ENCODE peak calls at places on chromosome 3, in seven cellular contexts. I is neuronal stem cell; W is naive thymus-derived CD4-positive, alpha-beta T cell; H is left ventricle myocardium inferior; M is CD4-positive, alpha-beta memory T cell; F is breast epithelium; B is GM12865. R is an unnamed sample.

GRCh38 chr3:16468114-16469098 is 45.1 kb downstream of the RFTN1 start:
- DNase-seq in I (no peak), W (no peak), H (no peak), M (peak; percentile 35), F (no peak), B (no peak), R (no peak)

GRCh38 chr3:2150576-2150975 is 51.9 kb downstream of the CNTN4 start:
- DNase-seq in I (no peak), W (no peak), H (no peak), M (no peak), F (no peak), B (no peak), R (no peak)

GRCh38 chr3:33980252-33980651 is 181.8 kb downstream of the PDCD6IP start:
- DNase-seq in I (no peak), W (no peak), H (no peak), M (no peak), F (no peak), B (peak; percentile 14), R (peak; percentile 18)

GRCh38 chr3:155435821-155436220 is 142.3 kb upstream of the STRIT1 start:
- DNase-seq in I (no peak), W (no peak), H (no peak), M (no peak), F (no peak), B (no peak), R (no peak)

GRCh38 chr3:104102386-104102785 is 1264.3 kb upstream of the ALCAM start:
- DNase-seq in I (peak; percentile 43), W (no peak), H (no peak), M (no peak), F (no peak), B (peak; percentile 78), R (peak; percentile 35)

GRCh38 chr3:173912126-173912525 is 514.6 kb downstream of the NLGN1 start:
- DNase-seq in I (no peak), W (no peak), H (no peak), M (no peak), F (no peak), B (no peak), R (no peak)

GRCh38 chr3:128073185-128073725 is 21.0 kb downstream of the SEC61A1 start:
- DNase-seq in I (no peak), W (no peak), H (no peak), M (no peak), F (no peak), B (no peak), R (no peak)

GRCh38 chr3:27431116-27431515 is 53.1 kb downstream of the SLC4A7 start:
- DNase-seq in I (no peak), W (no peak), H (no peak), M (no peak), F (no peak), B (no peak), R (no peak)

GRCh38 chr3:142027713-142028112 is 121.6 kb downstream of the TFDP2 start:
- DNase-seq in I (peak; percentile 40), W (no peak), H (no peak), M (no peak), F (no peak), B (peak; percentile 58), R (peak; percentile 60)

GRCh38 chr3:118963711-118964110 is 70.9 kb downstream of the IGSF11 start:
- DNase-seq in I (no peak), W (no peak), H (no peak), M (no peak), F (no peak), B (no peak), R (no peak)

GRCh38 chr3:129117134-129117533 is 4.5 kb downstream of the RAB43 start:
- DNase-seq in I (no peak), W (no peak), H (no peak), M (no peak), F (no peak), B (no peak), R (no peak)

GRCh38 chr3:171825222-171825828 is 15.0 kb upstream of the PLD1 start:
- DNase-seq in I (no peak), W (no peak), H (no peak), M (no peak), F (no peak), B (no peak), R (no peak)

GRCh38 chr3:149898771-149899170 is 71.9 kb downstream of the PFN2 start:
- DNase-seq in I (no peak), W (no peak), H (no peak), M (no peak), F (no peak), B (no peak), R (no peak)

GRCh38 chr3:152272771-152273242 is 4.1 kb downstream of the MBNL1 start:
- DNase-seq in I (no peak), W (no peak), H (no peak), M (no peak), F (no peak), B (no peak), R (no peak)

GRCh38 chr3:44080507-44080906 is 161.2 kb upstream of the TOPAZ1 start:
- DNase-seq in I (no peak), W (no peak), H (no peak), M (no peak), F (no peak), B (no peak), R (no peak)

GRCh38 chr3:40504636-40505430 is 1.0 kb upstream of the ZNF620 start:
- DNase-seq in I (no peak), W (no peak), H (no peak), M (no peak), F (no peak), B (no peak), R (no peak)

GRCh38 chr3:43905157-43905556 is 214.4 kb downstream of the ABHD5 start:
- DNase-seq in I (no peak), W (no peak), H (no peak), M (no peak), F (no peak), B (no peak), R (no peak)

GRCh38 chr3:8536106-8537052 is 34.8 kb downstream of the LMCD1 start:
- DNase-seq in I (no peak), W (no peak), H (no peak), M (no peak), F (no peak), B (no peak), R (no peak)

GRCh38 chr3:72336114-72336651 is 512.1 kb downstream of the SHQ1 start:
- DNase-seq in I (no peak), W (no peak), H (no peak), M (no peak), F (no peak), B (no peak), R (no peak)

GRCh38 chr3:178699810-178700209 is 163.6 kb downstream of the KCNMB2 start:
- DNase-seq in I (no peak), W (no peak), H (no peak), M (no peak), F (no peak), B (peak; percentile 43), R (no peak)
- H3K4me3 ChIP-seq in I (no peak overlapping the region), W (no peak overlapping the region), H (no peak overlapping the region), M (no peak overlapping the region), F (no peak overlapping the region), B (no peak overlapping the region), R (no peak overlapping the region)

DNA sequence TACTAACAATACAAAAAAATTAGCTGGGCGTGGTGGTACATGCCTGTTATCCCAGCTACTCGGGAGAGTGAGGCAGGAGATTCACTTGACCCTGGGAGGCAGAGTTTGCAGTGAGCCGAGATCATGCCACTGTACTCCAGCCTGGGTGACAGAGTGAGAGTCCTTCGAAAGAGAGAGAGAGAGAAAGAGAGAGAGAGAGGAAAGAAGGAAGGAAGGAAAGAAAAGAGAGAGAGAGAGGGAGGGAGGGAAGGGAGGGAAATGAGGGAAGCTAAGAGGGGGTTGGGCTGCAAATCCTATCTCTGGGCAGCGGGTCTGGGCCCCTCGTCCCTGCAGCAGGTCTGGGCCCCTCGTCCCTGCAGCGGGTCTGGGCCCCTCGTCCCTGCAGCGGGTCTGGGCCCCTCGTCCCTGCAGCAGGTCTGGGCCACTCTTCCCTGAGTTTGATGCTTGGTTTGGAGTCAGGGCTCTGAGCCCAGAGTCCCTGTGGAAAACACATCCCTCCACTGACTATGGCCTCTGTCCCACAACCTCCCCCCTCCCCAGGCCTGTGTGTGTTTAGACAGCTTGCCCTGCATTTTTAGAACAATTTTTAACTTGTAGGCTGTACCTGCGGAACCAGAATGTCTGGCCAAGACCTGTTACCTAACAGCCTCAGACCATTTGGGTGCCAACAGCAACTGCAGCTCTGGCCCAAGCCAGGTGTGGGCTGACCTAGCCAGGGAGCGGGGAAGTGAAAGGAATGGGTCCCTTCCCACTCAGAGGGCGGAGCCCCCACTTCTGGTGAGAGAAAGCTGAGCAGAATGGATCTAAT is 60.2 kb upstream of the TFRC start:
- DNase-seq in I (no peak), W (no peak), H (no peak), M (no peak), F (peak; percentile 55), B (no peak), R (no peak)
- H3K4me3 ChIP-seq in I (no peak overlapping the region), W (no peak overlapping the region), H (no peak overlapping the region), M (no peak overlapping the region), F (peak overlapping the region; percentile 52), B (no peak overlapping the region), R (no peak overlapping the region)

GRCh38 chr3:64240959-64241358 is 15.7 kb upstream of the PRICKLE2 start:
- DNase-seq in I (no peak), W (no peak), H (no peak), M (no peak), F (no peak), B (no peak), R (no peak)

GRCh38 chr3:64240445-64240844 is 15.2 kb upstream of the PRICKLE2 start:
- DNase-seq in I (no peak), W (no peak), H (no peak), M (no peak), F (no peak), B (no peak), R (no peak)

GRCh38 chr3:64244011-64244942 is 19.0 kb upstream of the PRICKLE2 start:
- DNase-seq in I (no peak), W (no peak), H (no peak), M (no peak), F (no peak), B (peak; percentile 36), R (peak; percentile 49)

GRCh38 chr3:64239841-64240240 is 14.6 kb upstream of the PRICKLE2 start:
- DNase-seq in I (no peak), W (no peak), H (no peak), M (no peak), F (no peak), B (no peak), R (no peak)

DNA sequence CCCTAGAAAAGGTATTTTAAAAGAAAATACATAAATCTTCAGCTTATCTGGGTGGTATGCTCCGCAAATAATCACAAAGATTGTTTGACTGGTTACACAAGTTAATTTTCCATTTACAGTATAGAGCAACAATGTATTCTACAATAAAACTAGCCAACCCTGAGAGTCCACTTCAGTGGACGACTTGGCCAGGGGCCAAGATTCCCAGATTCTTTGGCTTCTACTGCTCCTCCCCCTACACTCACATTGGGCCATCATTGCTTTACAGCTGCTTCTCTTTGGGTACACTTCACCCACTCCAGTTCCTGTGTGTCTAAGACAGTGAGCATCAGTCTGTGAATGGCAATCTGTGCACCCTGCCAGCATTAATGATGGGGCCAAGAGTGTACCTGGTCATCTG is 17.2 kb upstream of the PRICKLE2 start:
- DNase-seq in I (no peak), W (no peak), H (peak; percentile 18), M (no peak), F (no peak), B (no peak), R (no peak)
- H3K4me3 ChIP-seq in I (no peak overlapping the region), W (no peak overlapping the region), H (no peak overlapping the region), M (no peak overlapping the region), F (no peak overlapping the region), B (no peak overlapping the region), R (no peak overlapping the region)

DNA sequence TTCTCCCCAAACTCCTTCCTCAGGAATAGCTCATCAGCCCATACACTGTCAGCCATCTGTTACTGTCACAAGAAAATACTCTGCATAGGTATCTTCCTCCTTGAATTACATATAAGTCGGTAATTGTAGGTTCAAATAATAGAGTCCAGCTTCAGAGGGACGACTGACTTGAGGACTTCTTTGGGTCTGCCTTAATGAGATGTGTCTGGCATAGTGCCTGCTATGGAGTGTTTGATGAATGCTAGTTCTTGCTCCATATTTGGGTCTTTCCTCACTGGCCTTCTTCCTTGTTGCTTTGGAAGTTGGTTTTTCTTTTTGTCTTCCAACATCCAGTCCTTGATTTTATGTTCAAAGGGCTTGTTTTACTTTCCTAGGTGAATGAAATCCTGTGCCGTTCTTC is 66.4 kb upstream of the ACKR4 start:
- DNase-seq in I (no peak), W (no peak), H (no peak), M (no peak), F (no peak), B (no peak), R (no peak)
- H3K4me3 ChIP-seq in I (no peak overlapping the region), W (no peak overlapping the region), H (no peak overlapping the region), M (no peak overlapping the region), F (no peak overlapping the region), B (no peak overlapping the region), R (no peak overlapping the region)

R was measured in Jurkat, Clone E6-1.